ENCODE peak calls at places on chromosomes 1 and 21, in eight cellular contexts. S is GM23338; D is activated CD4-positive, alpha-beta T cell treated with anti-CD3 and anti-CD28 coated beads, Interleukin-2, amount 50 U/mL, for 1 hour; N is stomach; M is A549; B is Right ventricle myocardium inferior; H is SW480; L is foreskin keratinocyte. O is an unnamed sample.

GRCh38 chr1:229203030-229203751 is 67.7 kb upstream of the RAB4A start:
- DNase-seq in N (no peak), H (peak; percentile 83), D (no peak), L (peak; percentile 31), S (peak; percentile 98), M (peak; percentile 83), B (no peak), O (peak; percentile 36)

GRCh38 chr1:46173361-46173856 is 1.5 kb upstream of the TSPAN1 start:
- DNase-seq in L (no peak), D (no peak), H (no peak), B (no peak), M (no peak), N (no peak), S (peak; percentile 56), O (no peak)

GRCh38 chr1:1347663-1348419 is 1.4 kb downstream of the DVL1 start:
- DNase-seq in B (peak; percentile 67), N (peak; percentile 77), D (no peak), H (peak; percentile 66), S (no peak), L (no peak), M (peak; percentile 55), O (no peak)

GRCh38 chr1:110160701-110161100 is 10.4 kb downstream of the SLC6A17 start:
- DNase-seq in N (no peak), M (no peak), L (no peak), D (no peak), H (no peak), S (no peak), B (no peak), O (no peak)

GRCh38 chr1:204207136-204207616 is 6.6 kb downstream of the GOLT1A start:
- DNase-seq in S (peak; percentile 90), D (peak; percentile 73), L (no peak), B (no peak), N (peak; percentile 83), M (peak; percentile 37), H (peak; percentile 36), O (peak; percentile 80)

GRCh38 chr1:11797525-11798216 is 8.1 kb downstream of the MTHFR start:
- DNase-seq in M (no peak), H (no peak), B (peak; percentile 87), S (no peak), N (no peak), D (no peak), L (no peak), O (no peak)

GRCh38 chr1:178134061-178134460 is 40.2 kb downstream of the RASAL2 start:
- DNase-seq in L (no peak), D (no peak), H (no peak), N (no peak), B (no peak), M (peak; percentile 27), S (no peak), O (no peak)

GRCh38 chr1:168470821-168471473 is 72.8 kb downstream of the XCL2 start:
- DNase-seq in N (no peak), B (no peak), L (peak; percentile 79), D (no peak), S (no peak), M (peak; percentile 54), H (peak; percentile 23), O (no peak)

GRCh38 chr1:9079980-9080703 is 10.7 kb upstream of the SLC2A5 start:
- DNase-seq in H (no peak), N (no peak), M (no peak), D (no peak), L (no peak), S (no peak), B (no peak), O (no peak)

GRCh38 chr1:24641646-24642151 is 1.4 kb upstream of the SRRM1 start:
- DNase-seq in B (no peak), N (no peak), H (no peak), M (no peak), D (peak; percentile 32), S (peak; percentile 41), L (no peak), O (peak; percentile 21)

GRCh38 chr1:197915797-197916686 is 1.1 kb upstream of the LHX9 start:
- DNase-seq in L (no peak), N (no peak), B (peak; percentile 81), S (peak; percentile 95), M (peak; percentile 82), D (no peak), H (peak; percentile 86), O (no peak)

GRCh38 chr21:15826147-15826780 is 96.5 kb downstream of the USP25 start:
- DNase-seq in N (no peak), L (no peak), S (peak; percentile 81), M (peak; percentile 73), H (peak; percentile 58), B (no peak), D (no peak), O (peak; percentile 8)

GRCh38 chr1:18535391-18536210 is 54.9 kb downstream of the KLHDC7A start:
- DNase-seq in D (no peak), M (no peak), N (peak; percentile 59), S (no peak), B (no peak), L (no peak), H (no peak), O (no peak)

GRCh38 chr1:208247696-208248095 is 3.5 kb upstream of the PLXNA2 start:
- DNase-seq in L (no peak), B (no peak), M (no peak), H (no peak), N (no peak), D (no peak), S (no peak), O (no peak)

GRCh38 chr1:237875291-237875690 is 15.4 kb downstream of the ZP4 start:
- DNase-seq in B (no peak), L (no peak), H (no peak), N (no peak), M (no peak), S (no peak), D (no peak), O (no peak)

GRCh38 chr1:65939636-65940035 is 146.9 kb downstream of the PDE4B start:
- DNase-seq in S (no peak), B (no peak), N (no peak), M (no peak), D (no peak), H (no peak), L (no peak), O (no peak)

GRCh38 chr1:2212542-2213491 is 15.3 kb upstream of the SKI start:
- DNase-seq in N (peak; percentile 88), H (peak; percentile 62), L (no peak), M (peak; percentile 95), S (peak; percentile 98), D (peak; percentile 61), B (peak; percentile 93), O (no peak)

GRCh38 chr1:206633708-206634121 is 1.6 kb upstream of the DYRK3 start:
- DNase-seq in S (no peak), H (no peak), N (no peak), L (peak; percentile 94), D (no peak), M (no peak), B (no peak), O (no peak)

GRCh38 chr1:37035014-37035686 is 835 bp upstream of the GRIK3 start:
- DNase-seq in H (no peak), S (peak; percentile 67), L (no peak), D (no peak), B (no peak), M (no peak), N (no peak), O (no peak)

GRCh38 chr1:226952121-226952441 is 12.0 kb downstream of the COQ8A start:
- DNase-seq in D (no peak), M (no peak), N (no peak), L (no peak), S (no peak), H (no peak), B (no peak), O (no peak)

GRCh38 chr1:165842363-165843129 is 15.1 kb downstream of the UCK2 start:
- DNase-seq in H (peak; percentile 44), B (no peak), N (no peak), M (no peak), S (no peak), L (peak; percentile 42), D (no peak), O (no peak)

GRCh38 chr1:171655215-171656116 is 3.0 kb upstream of the MYOC start:
- DNase-seq in M (peak; percentile 57), L (no peak), B (peak; percentile 91), S (peak; percentile 92), D (peak; percentile 64), H (no peak), N (peak; percentile 45), O (peak; percentile 48)

GRCh38 chr1:153570874-153571273 is 5.2 kb upstream of the S100A2 start:
- DNase-seq in B (no peak), N (no peak), H (no peak), S (no peak), L (no peak), D (no peak), M (no peak), O (no peak)

GRCh38 chr1:143666851-143667250 is 304.9 kb downstream of the FAM72C start:
- DNase-seq in B (no peak), M (no peak), N (no peak), L (no peak), H (no peak), S (no peak), D (no peak), O (no peak)

O was measured in germinal center.